ENCODE peak calls at places on chromosomes 7 and 10, in eight cellular contexts. E, P, L, B, F, K, H and N are unnamed samples.

GRCh38 chr7:46247622-46248181 is 326.6 kb upstream of the IGFBP3 start:
- DNase-seq in P (no peak), B (no peak), F (no peak), K (peak), H (no peak), L (no peak), E (no peak), N (no peak)

GRCh38 chr7:90383422-90383821 is 19.8 kb upstream of the CLDN12 start:
- DNase-seq in K (peak), B (no peak), H (no peak), L (no peak), E (no peak), F (no peak), P (no peak), N (no peak)

GRCh38 chr10:613217-613616 is 76.3 kb downstream of the DIP2C start:
- DNase-seq in L (no peak), K (no peak), F (no peak), P (no peak), E (no peak), H (no peak), B (no peak), N (no peak)

GRCh38 chr10:86354761-86355540 is 11.6 kb downstream of the GRID1 start:
- DNase-seq in B (no peak), H (no peak), L (no peak), E (no peak), F (no peak), K (no peak), P (peak), N (no peak)

GRCh38 chr10:3425713-3426112 is 253.1 kb upstream of the PITRM1 start:
- DNase-seq in L (no peak), H (no peak), E (no peak), P (no peak), F (no peak), K (no peak), B (no peak), N (no peak)

GRCh38 chr7:69596723-69597277 is 1.5 kb upstream of the AUTS2 start:
- DNase-seq in F (no peak), P (peak), E (no peak), K (no peak), L (no peak), B (no peak), H (no peak), N (no peak)

GRCh38 chr10:47214520-47214919 is 85.5 kb upstream of the GDF10 start:
- DNase-seq in P (no peak), E (no peak), F (no peak), K (no peak), B (no peak), L (no peak), H (no peak), N (no peak)

GRCh38 chr10:50992972-50993766 is 81.1 kb upstream of the PRKG1 start:
- DNase-seq in H (peak), F (no peak), P (no peak), L (no peak), B (no peak), K (peak), E (peak), N (no peak)

GRCh38 chr7:111049971-111050680 is 40.8 kb upstream of the LRRN3 start:
- DNase-seq in F (no peak), K (no peak), B (no peak), H (no peak), E (no peak), P (no peak), L (no peak), N (no peak)

GRCh38 chr7:1271046-1271445 is 38.4 kb downstream of the UNCX start:
- DNase-seq in L (no peak), H (no peak), F (no peak), P (no peak), B (no peak), E (peak), K (no peak), N (no peak)

GRCh38 chr7:156091515-156092080 is 279.3 kb upstream of the SHH start:
- DNase-seq in P (no peak), B (no peak), F (no peak), K (no peak), H (no peak), E (no peak), L (no peak), N (no peak)

DNA sequence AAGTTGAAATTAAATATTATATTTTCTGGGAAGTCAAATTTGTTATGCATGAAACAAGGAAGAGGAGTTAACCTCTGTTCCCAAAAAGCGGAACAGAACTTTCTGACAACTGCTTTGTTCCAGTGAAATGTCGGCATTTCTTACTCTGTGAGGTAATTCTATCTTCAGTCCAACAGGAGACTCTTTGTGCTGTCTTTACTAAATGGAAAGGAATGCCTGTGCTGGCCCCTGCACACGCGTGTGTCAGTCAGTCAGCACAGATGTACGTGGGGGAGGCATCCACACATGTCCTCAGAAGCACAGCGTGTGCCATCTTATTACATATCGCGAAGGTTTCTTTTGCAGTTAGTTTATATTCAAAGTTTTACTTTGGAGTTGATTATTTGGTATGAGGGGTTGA is 37.5 kb downstream of the NET1 start:
- DNase-seq in B (no peak), L (no peak), E (no peak), F (no peak), K (peak), H (no peak), P (no peak), N (no peak)
- TF ChIP-seq CTCF in B (no peak), L (no peak), E (no peak), F (peak), K (peak), H (peak), P (no peak), N (no peak)

DNA sequence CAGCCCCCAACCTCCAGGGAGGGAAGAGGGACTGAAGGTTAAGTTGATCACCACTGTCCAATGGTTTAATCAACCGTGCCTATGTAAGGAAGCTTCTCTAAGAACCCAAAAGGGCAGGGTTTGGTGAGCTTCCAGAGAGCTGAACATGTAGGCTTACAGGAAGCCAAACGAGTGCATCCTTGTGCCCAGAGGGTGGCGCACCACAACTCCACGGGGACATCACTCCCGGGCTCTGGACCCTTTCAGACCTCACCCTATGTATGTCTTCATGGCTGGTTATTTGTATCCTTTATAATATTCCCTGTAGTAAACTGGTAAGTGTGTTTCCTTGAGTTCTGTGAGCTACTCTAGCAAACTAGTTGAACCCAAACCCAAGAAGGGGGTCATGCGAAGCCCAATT is 11.5 kb upstream of the NFKB2 start:
- DNase-seq in L (no peak), E (no peak), P (peak), F (no peak), H (no peak), K (no peak), B (no peak), N (no peak)
- TF ChIP-seq CTCF in L (no peak), E (no peak), P (peak), F (peak), H (peak), K (peak), B (peak), N (no peak)

GRCh38 chr7:100897772-100898454 is 2.2 kb upstream of the ACHE start:
- DNase-seq in P (no peak), F (no peak), K (no peak), L (no peak), E (no peak), H (no peak), B (no peak), N (no peak)

GRCh38 chr7:100895956-100896742 is 461 bp upstream of the ACHE start:
- DNase-seq in K (no peak), H (no peak), E (peak), F (no peak), P (peak), B (no peak), L (no peak), N (no peak)

GRCh38 chr7:100897111-100897608 is 1.5 kb upstream of the ACHE start:
- DNase-seq in B (peak), P (peak), H (no peak), L (no peak), E (peak), K (no peak), F (peak), N (peak)

GRCh38 chr7:100895701-100895955 is at the start of gene ACHE:
- DNase-seq in P (no peak), B (no peak), K (no peak), H (no peak), L (no peak), F (no peak), E (no peak), N (no peak)

GRCh38 chr7:100896743-100897051 is 1.0 kb upstream of the ACHE start:
- DNase-seq in F (no peak), K (no peak), L (no peak), H (no peak), P (peak), E (no peak), B (no peak), N (no peak)
- TF ChIP-seq CTCF in F (no peak), K (no peak), L (no peak), H (no peak), P (no peak), E (no peak), B (no peak), N (no peak)

GRCh38 chr7:127446842-127447241 is 54.3 kb upstream of the ZNF800 start:
- DNase-seq in H (no peak), K (no peak), P (no peak), B (no peak), F (no peak), E (no peak), L (no peak), N (no peak)

GRCh38 chr7:127447326-127447945 is 54.9 kb upstream of the ZNF800 start:
- DNase-seq in B (peak), L (peak), E (no peak), P (peak), F (no peak), K (peak), H (peak), N (peak)

GRCh38 chr7:127448566-127448965 is 56.1 kb upstream of the ZNF800 start:
- DNase-seq in P (no peak), B (no peak), E (no peak), H (no peak), K (no peak), F (no peak), L (no peak), N (no peak)
- TF ChIP-seq CTCF in P (no peak), B (no peak), E (no peak), H (no peak), K (no peak), F (no peak), L (no peak), N (no peak)

GRCh38 chr10:84715911-84716310 is 387.5 kb downstream of the CCSER2 start:
- DNase-seq in E (no peak), F (peak), P (peak), K (no peak), H (no peak), L (no peak), B (no peak), N (no peak)
- TF ChIP-seq CTCF in E (no peak), F (peak), P (peak), K (no peak), H (no peak), L (no peak), B (no peak), N (no peak)